ENCODE peak calls at places on chromosomes 5 and 9, in eight cellular contexts. R is dorsolateral prefrontal cortex; G is left ventricle myocardium inferior; M is PC-9; C is PC-3; Y is CD8-positive, alpha-beta T cell; H is naive thymus-derived CD4-positive, alpha-beta T cell; N is gastrocnemius medialis. D is an unnamed sample.

GRCh38 chr5:176596689-176597416 is 13.1 kb downstream of the GPRIN1 start:
- DNase-seq in R (no peak), G (peak; percentile 22), M (no peak), C (no peak), Y (peak; percentile 52), H (peak; percentile 68), N (no peak), D (no peak)

GRCh38 chr9:69632768-69633167 is 39.4 kb downstream of the APBA1 start:
- DNase-seq in R (no peak), G (no peak), M (no peak), C (no peak), Y (no peak), H (no peak), N (no peak), D (no peak)

GRCh38 chr5:37938861-37939260 is 99.0 kb upstream of the GDNF start:
- DNase-seq in R (no peak), G (no peak), M (no peak), C (no peak), Y (no peak), H (no peak), N (no peak), D (no peak)

GRCh38 chr5:72234898-72235297 is 85.1 kb downstream of the MRPS27 start:
- DNase-seq in R (no peak), G (no peak), M (no peak), C (peak; percentile 33), Y (no peak), H (no peak), N (no peak), D (no peak)

GRCh38 chr9:130422546-130422945 is 22.2 kb upstream of the ASS1 start:
- DNase-seq in R (no peak), G (no peak), M (no peak), C (no peak), Y (no peak), H (no peak), N (no peak), D (no peak)

GRCh38 chr9:133658442-133659431 is 22.6 kb downstream of the DBH start:
- DNase-seq in R (peak; percentile 67), G (peak; percentile 37), M (peak; percentile 55), C (peak; percentile 29), Y (no peak), H (no peak), N (peak; percentile 28), D (no peak)

GRCh38 chr9:99878651-99879050 is 27.8 kb upstream of the STX17 start:
- DNase-seq in R (no peak), G (no peak), M (no peak), C (no peak), Y (no peak), H (no peak), N (no peak), D (no peak)

GRCh38 chr5:152116926-152117325 is 192.3 kb upstream of the GLRA1 start:
- DNase-seq in R (no peak), G (no peak), M (no peak), C (no peak), Y (no peak), H (no peak), N (no peak), D (no peak)

GRCh38 chr9:3527653-3527960 is 1.8 kb upstream of the RFX3 start:
- DNase-seq in R (no peak), G (no peak), M (no peak), C (no peak), Y (no peak), H (no peak), N (no peak), D (no peak)

GRCh38 chr9:35757527-35758275 is 3.6 kb upstream of the MSMP start:
- DNase-seq in R (no peak), G (no peak), M (no peak), C (peak; percentile 60), Y (no peak), H (peak; percentile 11), N (no peak), D (no peak)

GRCh38 chr9:120935383-120935857 is 8.8 kb upstream of the TRAF1 start:
- DNase-seq in R (peak; percentile 88), G (peak; percentile 97), M (peak; percentile 99), C (peak; percentile 90), Y (no peak), H (no peak), N (peak; percentile 91), D (peak; percentile 41)

GRCh38 chr9:38355115-38355514 is 37.4 kb upstream of the ALDH1B1 start:
- DNase-seq in R (no peak), G (no peak), M (no peak), C (no peak), Y (no peak), H (no peak), N (no peak), D (no peak)

GRCh38 chr9:126705311-126705766 is 91.6 kb downstream of the LMX1B start:
- DNase-seq in R (peak; percentile 77), G (peak; percentile 72), M (peak; percentile 78), C (peak; percentile 75), Y (peak; percentile 80), H (peak; percentile 83), N (peak; percentile 61), D (peak; percentile 45)

GRCh38 chr9:126489604-126490593 is 123.8 kb upstream of the LMX1B start:
- DNase-seq in R (peak; percentile 65), G (no peak), M (no peak), C (no peak), Y (no peak), H (no peak), N (no peak), D (peak; percentile 43)

GRCh38 chr9:27726244-27727141 is 153.2 kb upstream of the C9orf72 start:
- DNase-seq in R (peak; percentile 56), G (peak; percentile 20), M (peak; percentile 22), C (peak; percentile 77), Y (peak; percentile 2), H (peak; percentile 10), N (no peak), D (no peak)

GRCh38 chr5:34919077-34919476 is 3.6 kb downstream of the BRIX1 start:
- DNase-seq in R (no peak), G (no peak), M (no peak), C (no peak), Y (no peak), H (no peak), N (no peak), D (no peak)

GRCh38 chr5:59609501-59610265 is 283.8 kb downstream of the PDE4D start:
- DNase-seq in R (no peak), G (no peak), M (no peak), C (no peak), Y (no peak), H (no peak), N (no peak), D (no peak)

GRCh38 chr9:128702445-128702948 is at the start of gene PKN3:
- DNase-seq in R (peak; percentile 83), G (peak; percentile 88), M (peak; percentile 93), C (peak; percentile 79), Y (peak; percentile 77), H (peak; percentile 77), N (peak; percentile 69), D (peak; percentile 49)

GRCh38 chr5:173554989-173555705 is 61.3 kb downstream of the BOD1 start:
- DNase-seq in R (peak; percentile 70), G (no peak), M (no peak), C (no peak), Y (no peak), H (no peak), N (no peak), D (peak; percentile 61)

GRCh38 chr5:96062836-96063235 is 101.2 kb upstream of the ELL2 start:
- DNase-seq in R (no peak), G (no peak), M (no peak), C (no peak), Y (no peak), H (no peak), N (no peak), D (no peak)
- H3K27ac ChIP-seq in R (no peak overlapping the region), G (no peak overlapping the region), M (no peak overlapping the region), C (no peak overlapping the region), Y (no peak overlapping the region), H (no peak overlapping the region), N (no peak overlapping the region), D (no peak overlapping the region)

GRCh38 chr9:112115109-112115508 is 60.0 kb downstream of the SUSD1 start:
- DNase-seq in R (no peak), G (no peak), M (no peak), C (no peak), Y (no peak), H (no peak), N (no peak), D (no peak)
- H3K27ac ChIP-seq in R (no peak overlapping the region), G (no peak overlapping the region), M (peak overlapping the region; percentile 95), C (no peak overlapping the region), Y (no peak overlapping the region), H (no peak overlapping the region), N (no peak overlapping the region), D (no peak overlapping the region)

DNA sequence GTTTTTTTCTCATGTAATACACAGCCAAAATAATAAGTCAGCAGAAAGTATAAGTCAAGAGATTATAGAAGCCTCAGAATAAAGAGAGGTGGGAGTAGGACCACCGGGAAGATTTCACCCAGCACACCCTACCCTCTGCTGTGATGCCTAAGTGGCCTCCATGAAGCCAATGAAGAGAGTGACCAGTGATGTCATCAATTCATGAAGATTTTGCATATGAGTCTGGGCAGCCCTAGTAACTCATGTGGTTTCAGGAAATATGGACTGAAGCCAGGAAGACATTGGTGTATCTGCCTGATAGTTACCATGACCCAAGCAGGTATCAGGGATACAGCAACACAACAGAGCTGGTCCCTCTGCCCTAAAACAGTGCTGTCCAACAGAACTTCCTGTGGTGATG is 135.3 kb downstream of the ADAMTS12 start:
- DNase-seq in R (no peak), G (no peak), M (no peak), C (no peak), Y (no peak), H (no peak), N (no peak), D (no peak)
- H3K27ac ChIP-seq in R (no peak overlapping the region), G (no peak overlapping the region), M (no peak overlapping the region), C (no peak overlapping the region), Y (no peak overlapping the region), H (no peak overlapping the region), N (no peak overlapping the region), D (no peak overlapping the region)

GRCh38 chr5:90390933-90391332 is 18.6 kb downstream of the CETN3 start:
- DNase-seq in R (no peak), G (no peak), M (no peak), C (no peak), Y (no peak), H (no peak), N (no peak), D (no peak)

GRCh38 chr5:90390326-90390725 is 19.2 kb downstream of the CETN3 start:
- DNase-seq in R (no peak), G (no peak), M (no peak), C (no peak), Y (no peak), H (no peak), N (no peak), D (no peak)

GRCh38 chr5:90399251-90399650 is 10.3 kb downstream of the CETN3 start:
- DNase-seq in R (no peak), G (no peak), M (no peak), C (no peak), Y (no peak), H (no peak), N (no peak), D (no peak)

GRCh38 chr5:90398726-90399125 is 10.8 kb downstream of the CETN3 start:
- DNase-seq in R (no peak), G (no peak), M (no peak), C (no peak), Y (no peak), H (no peak), N (no peak), D (peak; percentile 15)

DNA sequence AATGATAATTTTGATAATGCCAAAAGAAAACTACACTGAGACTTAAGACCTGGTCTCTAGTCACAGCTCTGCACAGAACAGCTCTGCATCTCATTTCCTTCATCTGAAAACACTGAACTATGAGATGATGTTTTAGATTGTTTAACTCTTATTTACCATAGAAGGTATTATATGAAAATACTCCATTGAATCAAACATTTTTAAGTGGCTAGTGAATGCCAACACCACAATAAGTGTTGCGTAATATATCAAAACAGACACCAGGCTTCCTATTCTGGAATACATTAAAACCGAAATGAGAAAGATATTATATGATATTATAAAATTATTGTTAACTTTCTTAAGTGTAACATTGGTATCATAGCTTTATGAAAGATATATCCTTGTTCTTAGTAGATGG is 14.6 kb downstream of the CETN3 start:
- DNase-seq in R (no peak), G (no peak), M (no peak), C (no peak), Y (no peak), H (no peak), N (no peak), D (no peak)
- H3K27ac ChIP-seq in R (no peak overlapping the region), G (no peak overlapping the region), M (no peak overlapping the region), C (no peak overlapping the region), Y (no peak overlapping the region), H (no peak overlapping the region), N (no peak overlapping the region), D (no peak overlapping the region)